ENCODE peak calls at places on chromosomes 3 and 15, in four cellular contexts. One of them, this sample, is unnamed.

GRCh38 chr3:8416965-8417364 is 84.7 kb upstream of the LMCD1 start:
- DNase-seq in natural killer cell: no peak
- DNase-seq in putamen: no peak
- DNase-seq in NCI-H446: no peak
- DNase-seq in this sample: peak

GRCh38 chr15:25890532-25890931 is 27.4 kb upstream of the ATP10A start:
- DNase-seq in putamen: no peak
- DNase-seq in NCI-H446: no peak
- DNase-seq in natural killer cell: no peak
- DNase-seq in this sample: no peak

GRCh38 chr3:99925584-99925983 is 107.9 kb downstream of the CMSS1 start:
- DNase-seq in NCI-H446: peak
- DNase-seq in putamen: no peak
- DNase-seq in natural killer cell: no peak
- DNase-seq in this sample: peak

GRCh38 chr15:77010312-77010686 is 15.4 kb downstream of the PSTPIP1 start:
- DNase-seq in natural killer cell: no peak
- DNase-seq in putamen: no peak
- DNase-seq in NCI-H446: no peak
- DNase-seq in this sample: no peak

GRCh38 chr3:183475019-183475418 is 46.6 kb upstream of the MCF2L2 start:
- DNase-seq in NCI-H446: no peak
- DNase-seq in natural killer cell: no peak
- DNase-seq in putamen: no peak
- DNase-seq in this sample: no peak

GRCh38 chr3:30084971-30085403 is 521.4 kb upstream of the TGFBR2 start:
- DNase-seq in putamen: no peak
- DNase-seq in natural killer cell: no peak
- DNase-seq in NCI-H446: no peak
- DNase-seq in this sample: no peak

GRCh38 chr3:52210550-52211046 is 12.6 kb downstream of the ALAS1 start:
- DNase-seq in natural killer cell: no peak
- DNase-seq in putamen: no peak
- DNase-seq in NCI-H446: no peak
- DNase-seq in this sample: no peak

GRCh38 chr3:149384911-149385321 is 7.5 kb upstream of the TM4SF1 start:
- DNase-seq in natural killer cell: no peak
- DNase-seq in putamen: no peak
- DNase-seq in NCI-H446: no peak
- DNase-seq in this sample: peak

GRCh38 chr3:169116056-169116693 is 547.3 kb downstream of the MECOM start:
- DNase-seq in natural killer cell: no peak
- DNase-seq in putamen: no peak
- DNase-seq in NCI-H446: no peak
- DNase-seq in this sample: no peak

GRCh38 chr15:31241888-31242287 is 84.7 kb upstream of the KLF13 start:
- DNase-seq in putamen: no peak
- DNase-seq in natural killer cell: no peak
- DNase-seq in NCI-H446: no peak
- DNase-seq in this sample: no peak

GRCh38 chr15:68463996-68464395 is 32.0 kb upstream of the ITGA11 start:
- DNase-seq in natural killer cell: no peak
- DNase-seq in NCI-H446: no peak
- DNase-seq in putamen: no peak
- DNase-seq in this sample: no peak

GRCh38 chr3:4826237-4827100 is 152.8 kb upstream of the BHLHE40 start:
- DNase-seq in NCI-H446: peak
- DNase-seq in putamen: peak
- DNase-seq in natural killer cell: no peak
- DNase-seq in this sample: no peak

GRCh38 chr15:43370310-43370974 is 401 bp downstream of the ZSCAN29 start:
- DNase-seq in natural killer cell: no peak
- DNase-seq in putamen: no peak
- DNase-seq in NCI-H446: no peak
- DNase-seq in this sample: peak

GRCh38 chr3:1404270-1404669 is 311.4 kb downstream of the CNTN6 start:
- DNase-seq in natural killer cell: no peak
- DNase-seq in putamen: no peak
- DNase-seq in NCI-H446: no peak
- DNase-seq in this sample: peak

GRCh38 chr3:46030626-46031025 is 3.3 kb upstream of the XCR1 start:
- DNase-seq in putamen: no peak
- DNase-seq in natural killer cell: no peak
- DNase-seq in NCI-H446: no peak
- DNase-seq in this sample: no peak

GRCh38 chr3:173065543-173065970 is 75.5 kb downstream of the SPATA16 start:
- DNase-seq in putamen: no peak
- DNase-seq in NCI-H446: peak
- DNase-seq in natural killer cell: no peak
- DNase-seq in this sample: peak

GRCh38 chr15:33934896-33935295 is 33.4 kb upstream of the CHRM5 start:
- DNase-seq in putamen: no peak
- DNase-seq in NCI-H446: no peak
- DNase-seq in natural killer cell: no peak
- DNase-seq in this sample: no peak

GRCh38 chr15:31307270-31308184 is 19.1 kb upstream of the KLF13 start:
- DNase-seq in natural killer cell: no peak
- DNase-seq in putamen: no peak
- DNase-seq in NCI-H446: no peak
- DNase-seq in this sample: no peak

GRCh38 chr3:23071758-23072157 is 131.4 kb upstream of the UBE2E2 start:
- DNase-seq in putamen: peak
- DNase-seq in NCI-H446: no peak
- DNase-seq in natural killer cell: no peak
- DNase-seq in this sample: no peak

GRCh38 chr15:92902723-92903587 is 2.8 kb downstream of the CHD2 start:
- DNase-seq in putamen: no peak
- DNase-seq in natural killer cell: no peak
- DNase-seq in NCI-H446: no peak
- DNase-seq in this sample: no peak

GRCh38 chr15:81547517-81548132 is 173.6 kb upstream of the TMC3 start:
- DNase-seq in natural killer cell: no peak
- DNase-seq in putamen: no peak
- DNase-seq in NCI-H446: no peak
- DNase-seq in this sample: no peak

GRCh38 chr3:11118181-11118682 is 36.1 kb upstream of the HRH1 start:
- DNase-seq in natural killer cell: no peak
- DNase-seq in putamen: no peak
- DNase-seq in NCI-H446: no peak
- DNase-seq in this sample: peak

GRCh38 chr15:79629687-79630086 is 197.6 kb downstream of the MINAR1 start:
- DNase-seq in putamen: no peak
- DNase-seq in NCI-H446: no peak
- DNase-seq in natural killer cell: no peak
- DNase-seq in this sample: peak

GRCh38 chr3:32414527-32415202 is 23.0 kb downstream of the CMTM7 start:
- DNase-seq in natural killer cell: no peak
- DNase-seq in NCI-H446: no peak
- DNase-seq in putamen: no peak
- DNase-seq in this sample: peak

GRCh38 chr3:76372497-76372896 is 587.1 kb upstream of the ZNF717 start:
- DNase-seq in natural killer cell: no peak
- DNase-seq in NCI-H446: no peak
- DNase-seq in putamen: no peak
- DNase-seq in this sample: peak

GRCh38 chr15:49810651-49811175 is 189.9 kb downstream of the DTWD1 start:
- DNase-seq in putamen: no peak
- DNase-seq in NCI-H446: no peak
- DNase-seq in natural killer cell: no peak
- DNase-seq in this sample: no peak

GRCh38 chr3:143897558-143898305 is 49.5 kb upstream of the SLC9A9 start:
- DNase-seq in natural killer cell: no peak
- DNase-seq in NCI-H446: no peak
- DNase-seq in putamen: no peak
- DNase-seq in this sample: no peak

GRCh38 chr15:63551400-63551799 is 45.8 kb upstream of the FBXL22 start:
- DNase-seq in natural killer cell: no peak
- DNase-seq in NCI-H446: no peak
- DNase-seq in putamen: no peak
- DNase-seq in this sample: no peak

GRCh38 chr3:52167240-52167639 is 13.0 kb upstream of the POC1A start:
- DNase-seq in natural killer cell: no peak
- DNase-seq in putamen: no peak
- DNase-seq in NCI-H446: no peak
- DNase-seq in this sample: no peak

GRCh38 chr15:42348083-42348482 is 11.2 kb upstream of the CAPN3 start:
- DNase-seq in NCI-H446: no peak
- DNase-seq in putamen: no peak
- DNase-seq in natural killer cell: no peak
- DNase-seq in this sample: peak

This sample was measured in HT1080.